ENCODE peak calls at places on chromosomes 3 and 15, in seven cellular contexts. V, Q, M, G, F, D and L are unnamed samples. For H3K27me3, the result is how much of the 10 kb centered on the place peaks cover.

GRCh38 chr15:45155739-45156138 is 25.9 kb downstream of the DUOX1 start:
- DNase-seq in V (no peak), Q (no peak), M (no peak), G (no peak), F (no peak), D (no peak), L (no peak)

GRCh38 chr15:71709808-71710418 is 100.4 kb upstream of the NR2E3 start:
- DNase-seq in V (peak), Q (peak), M (no peak), G (no peak), F (no peak), D (no peak), L (peak)

GRCh38 chr3:132726341-132726823 is 4.2 kb upstream of the NPHP3 start:
- DNase-seq in V (no peak), Q (no peak), M (peak), G (no peak), F (no peak), D (no peak), L (no peak)

GRCh38 chr3:195246608-195247007 is 24.4 kb downstream of the XXYLT1 start:
- DNase-seq in V (peak), Q (no peak), M (no peak), G (no peak), F (no peak), D (no peak), L (no peak)

GRCh38 chr3:185537369-185537970 is 14.9 kb downstream of the LIPH start:
- DNase-seq in V (no peak), Q (peak), M (peak), G (peak), F (no peak), D (peak), L (peak)

GRCh38 chr3:118692417-118692816 is 342.2 kb downstream of the IGSF11 start:
- DNase-seq in V (no peak), Q (no peak), M (no peak), G (no peak), F (no peak), D (no peak), L (no peak)

GRCh38 chr3:3196148-3196861 is 16.8 kb upstream of the CRBN start:
- DNase-seq in V (no peak), Q (no peak), M (peak), G (no peak), F (no peak), D (no peak), L (no peak)

GRCh38 chr15:29442532-29442931 is 172.9 kb upstream of the NSMCE3 start:
- DNase-seq in V (no peak), Q (no peak), M (no peak), G (no peak), F (no peak), D (no peak), L (no peak)

GRCh38 chr15:40511472-40512133 is 40.8 kb downstream of the CHST14 start:
- DNase-seq in V (peak), Q (peak), M (peak), G (peak), F (peak), D (peak), L (peak)

GRCh38 chr3:64600246-64600645 is 87.6 kb downstream of the ADAMTS9 start:
- DNase-seq in V (no peak), Q (no peak), M (no peak), G (no peak), F (no peak), D (no peak), L (no peak)

GRCh38 chr3:146513386-146514051 is 30.9 kb downstream of the PLSCR1 start:
- DNase-seq in V (no peak), Q (no peak), M (no peak), G (no peak), F (no peak), D (no peak), L (no peak)

GRCh38 chr3:4410174-4410573 is 56.9 kb downstream of the SUMF1 start:
- DNase-seq in V (no peak), Q (no peak), M (no peak), G (no peak), F (no peak), D (no peak), L (no peak)

GRCh38 chr3:100780223-100780622 is 70.9 kb downstream of the TFG start:
- DNase-seq in V (no peak), Q (no peak), M (no peak), G (no peak), F (no peak), D (no peak), L (no peak)

GRCh38 chr3:197434841-197435240 is 120.9 kb downstream of the BDH1 start:
- DNase-seq in V (no peak), Q (no peak), M (no peak), G (no peak), F (no peak), D (no peak), L (no peak)

GRCh38 chr15:39362832-39363561 is 217.9 kb upstream of the THBS1 start:
- DNase-seq in V (no peak), Q (no peak), M (no peak), G (no peak), F (no peak), D (no peak), L (no peak)

GRCh38 chr3:145326666-145327065 is 834.3 kb downstream of the PLOD2 start:
- DNase-seq in V (no peak), Q (no peak), M (no peak), G (no peak), F (no peak), D (no peak), L (no peak)

GRCh38 chr3:30124435-30125390 is 481.7 kb upstream of the TGFBR2 start:
- DNase-seq in V (no peak), Q (peak), M (no peak), G (no peak), F (no peak), D (no peak), L (peak)

GRCh38 chr3:125058959-125059358 is 3.2 kb upstream of the HEG1 start:
- DNase-seq in V (no peak), Q (no peak), M (no peak), G (no peak), F (no peak), D (no peak), L (no peak)

GRCh38 chr3:144771401-144771870 is 799.8 kb downstream of the DIPK2A start:
- DNase-seq in V (no peak), Q (no peak), M (no peak), G (no peak), F (no peak), D (no peak), L (no peak)

GRCh38 chr3:177551431-177551836 is 354.2 kb upstream of the TBL1XR1 start:
- DNase-seq in V (no peak), Q (no peak), M (no peak), G (no peak), F (no peak), D (no peak), L (no peak)

GRCh38 chr3:35012210-35012609 is 627.1 kb upstream of the ARPP21 start:
- DNase-seq in V (no peak), Q (no peak), M (no peak), G (no peak), F (no peak), D (no peak), L (no peak)

GRCh38 chr3:153666911-153667310 is 454.3 kb upstream of the ARHGEF26 start:
- DNase-seq in V (no peak), Q (no peak), M (no peak), G (no peak), F (no peak), D (no peak), L (no peak)

GRCh38 chr3:45154641-45155147 is 8.5 kb upstream of the CDCP1 start:
- DNase-seq in V (no peak), Q (no peak), M (no peak), G (no peak), F (no peak), D (no peak), L (no peak)

GRCh38 chr3:154176036-154176435 is 54.8 kb downstream of the ARHGEF26 start:
- DNase-seq in V (no peak), Q (no peak), M (no peak), G (no peak), F (no peak), D (no peak), L (peak)

GRCh38 chr3:17065315-17065714 is 180.6 kb downstream of the PLCL2 start:
- DNase-seq in V (no peak), Q (no peak), M (no peak), G (no peak), F (no peak), D (no peak), L (no peak)

GRCh38 chr15:74808840-74809229 is 3.8 kb upstream of the LMAN1L start:
- DNase-seq in V (no peak), Q (no peak), M (no peak), G (no peak), F (no peak), D (no peak), L (no peak)

GRCh38 chr3:184748219-184749135 is 36.6 kb upstream of the MAGEF1 start:
- DNase-seq in V (no peak), Q (no peak), M (peak), G (no peak), F (no peak), D (no peak), L (no peak)

GRCh38 chr3:194375921-194376570 is 6.5 kb upstream of the LRRC15 start:
- DNase-seq in V (no peak), Q (no peak), M (no peak), G (no peak), F (no peak), D (no peak), L (no peak)

GRCh38 chr3:114179575-114179974 is 723 bp upstream of the DRD3 start:
- DNase-seq in V (no peak), Q (no peak), M (no peak), G (no peak), F (no peak), D (no peak), L (no peak)

GRCh38 chr3:192869131-192870027 is 48.3 kb downstream of the MB21D2 start:
- DNase-seq in V (no peak), Q (no peak), M (no peak), G (no peak), F (no peak), D (no peak), L (no peak)

GRCh38 chr3:64612082-64612860 is 75.5 kb downstream of the ADAMTS9 start:
- DNase-seq in V (peak), Q (no peak), M (no peak), G (no peak), F (peak), D (no peak), L (no peak)

GRCh38 chr15:32700501-32701150 is 17.2 kb upstream of the GREM1 start:
- DNase-seq in V (no peak), Q (no peak), M (no peak), G (peak), F (no peak), D (peak), L (no peak)

GRCh38 chr15:101280007-101280406 is 2.7 kb upstream of the SELENOS start:
- DNase-seq in V (no peak), Q (no peak), M (no peak), G (no peak), F (no peak), D (no peak), L (no peak)

GRCh38 chr3:98961161-98962155 is 60.0 kb upstream of the DCBLD2 start:
- DNase-seq in V (no peak), Q (no peak), M (no peak), G (no peak), F (no peak), D (no peak), L (no peak)

GRCh38 chr15:39908186-39908585 is 11.9 kb downstream of the GPR176 start:
- DNase-seq in V (no peak), Q (no peak), M (no peak), G (no peak), F (no peak), D (no peak), L (no peak)

GRCh38 chr3:178655488-178655887 is 119.3 kb downstream of the KCNMB2 start:
- DNase-seq in V (no peak), Q (no peak), M (no peak), G (no peak), F (no peak), D (no peak), L (no peak)

GRCh38 chr3:190130700-190131099 is 10.0 kb upstream of the P3H2 start:
- DNase-seq in V (no peak), Q (no peak), M (no peak), G (no peak), F (no peak), D (no peak), L (no peak)

GRCh38 chr3:148175215-148175614 is 522.5 kb upstream of the AGTR1 start:
- DNase-seq in V (no peak), Q (no peak), M (no peak), G (no peak), F (no peak), D (no peak), L (no peak)

GRCh38 chr15:88906551-88906950 is 6.6 kb downstream of the MFGE8 start:
- DNase-seq in V (no peak), Q (no peak), M (no peak), G (no peak), F (no peak), D (no peak), L (no peak)

GRCh38 chr15:88904808-88905327 is 8.3 kb downstream of the MFGE8 start:
- DNase-seq in V (peak), Q (peak), M (peak), G (peak), F (peak), D (peak), L (peak)

GRCh38 chr15:88906130-88906529 is 7.0 kb downstream of the MFGE8 start:
- DNase-seq in V (no peak), Q (no peak), M (no peak), G (no peak), F (no peak), D (no peak), L (no peak)

GRCh38 chr15:88904257-88904807 is 8.8 kb downstream of the MFGE8 start:
- DNase-seq in V (no peak), Q (no peak), M (no peak), G (no peak), F (no peak), D (no peak), L (no peak)

DNA sequence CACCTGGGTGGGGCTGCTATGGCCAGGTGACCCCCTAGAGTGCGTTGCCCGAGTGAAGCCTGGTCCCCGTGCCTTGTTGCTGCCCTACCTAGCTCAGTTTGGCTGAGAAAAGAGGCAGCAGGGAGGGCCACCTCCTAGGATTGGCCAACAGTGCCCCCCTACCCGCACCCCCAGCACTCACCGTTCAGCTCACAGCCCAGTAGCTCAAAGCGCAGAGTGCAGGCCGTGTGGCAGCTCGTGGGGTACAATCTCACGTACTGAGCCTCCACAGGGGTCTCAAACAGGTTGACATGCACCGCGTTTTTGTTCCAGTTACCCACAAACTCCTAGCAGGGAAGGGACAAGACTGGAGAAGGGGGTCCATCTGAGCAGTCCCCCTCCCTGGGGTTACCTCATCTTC is 7.6 kb downstream of the MFGE8 start:
- DNase-seq in V (no peak), Q (no peak), M (no peak), G (no peak), F (no peak), D (no peak), L (no peak)
- H3K27ac ChIP-seq in V (peak), Q (peak), M (no peak), G (no peak), F (no peak), D (no peak), L (no peak)

DNA sequence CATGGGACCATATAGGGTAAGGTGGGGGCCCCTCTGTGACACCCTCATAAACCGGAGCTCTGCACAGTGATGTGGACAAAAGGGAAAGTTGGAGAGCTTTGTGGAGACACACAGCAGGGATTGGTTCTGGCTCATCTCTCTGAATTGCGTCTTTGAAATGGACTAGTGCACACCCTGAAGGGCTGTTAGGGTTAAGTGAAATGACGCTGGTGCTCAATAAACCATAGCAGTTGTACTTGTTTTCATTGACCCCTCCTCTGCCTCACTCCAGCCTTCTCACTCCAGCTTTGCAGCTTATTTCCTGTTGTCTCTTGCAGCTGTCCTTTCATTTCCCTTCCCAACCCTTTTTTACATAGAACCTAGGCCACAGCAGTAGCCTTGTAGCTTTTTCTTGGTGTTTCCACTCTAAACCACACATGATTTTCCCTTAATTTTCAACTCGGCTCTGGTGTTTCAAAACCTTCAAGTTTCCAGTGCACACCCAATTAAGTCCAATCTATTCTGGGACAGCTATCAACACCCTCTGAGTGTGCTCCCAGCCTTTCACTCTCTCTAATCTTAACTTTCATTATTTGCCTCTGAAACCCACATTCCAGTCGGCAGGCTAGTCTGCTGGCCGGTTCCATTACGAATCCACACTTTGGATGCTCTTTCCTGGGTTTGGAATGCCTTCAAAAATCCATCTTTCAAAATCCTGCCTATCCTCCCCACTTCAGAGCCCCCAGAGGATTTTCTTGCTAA is 6.4 kb downstream of the C3orf52 start:
- DNase-seq in V (no peak), Q (no peak), M (no peak), G (no peak), F (no peak), D (no peak), L (peak)
- TF ChIP-seq POLR2A in V (no peak), Q (no peak), M (no peak), G (no peak), F (no peak), D (no peak), L (no peak)

GRCh38 chr3:58237238-58237939 is at the start of gene ABHD6:
- DNase-seq in V (peak), Q (peak), M (peak), G (peak), F (peak), D (peak), L (peak)
- H3K27me3 ChIP-seq in V (under half), Q (under half), M (under half), G (under half), F (under half), D (under half), L (under half)

GRCh38 chr3:23873941-23874340 is 42.8 kb downstream of the NKIRAS1 start:
- DNase-seq in V (no peak), Q (no peak), M (no peak), G (no peak), F (no peak), D (no peak), L (no peak)

GRCh38 chr3:23876901-23877300 is 39.9 kb downstream of the NKIRAS1 start:
- DNase-seq in V (no peak), Q (no peak), M (no peak), G (no peak), F (no peak), D (no peak), L (no peak)

GRCh38 chr3:23875326-23875725 is 41.5 kb downstream of the NKIRAS1 start:
- DNase-seq in V (no peak), Q (no peak), M (no peak), G (no peak), F (no peak), D (no peak), L (no peak)

GRCh38 chr3:23872330-23872729 is 44.5 kb downstream of the NKIRAS1 start:
- DNase-seq in V (no peak), Q (no peak), M (no peak), G (no peak), F (no peak), D (no peak), L (no peak)

GRCh38 chr3:23874359-23875120 is 42.2 kb downstream of the NKIRAS1 start:
- DNase-seq in V (no peak), Q (no peak), M (no peak), G (no peak), F (no peak), D (no peak), L (no peak)
- H3K27ac ChIP-seq in V (no peak), Q (no peak), M (no peak), G (no peak), F (no peak), D (no peak), L (no peak)

GRCh38 chr3:12994607-12995388 is 78.4 kb downstream of the IQSEC1 start:
- DNase-seq in V (peak), Q (peak), M (peak), G (peak), F (peak), D (peak), L (peak)
- TF ChIP-seq POLR2A in V (peak), Q (peak), M (peak), G (peak), F (peak), D (peak), L (no peak)

DNA sequence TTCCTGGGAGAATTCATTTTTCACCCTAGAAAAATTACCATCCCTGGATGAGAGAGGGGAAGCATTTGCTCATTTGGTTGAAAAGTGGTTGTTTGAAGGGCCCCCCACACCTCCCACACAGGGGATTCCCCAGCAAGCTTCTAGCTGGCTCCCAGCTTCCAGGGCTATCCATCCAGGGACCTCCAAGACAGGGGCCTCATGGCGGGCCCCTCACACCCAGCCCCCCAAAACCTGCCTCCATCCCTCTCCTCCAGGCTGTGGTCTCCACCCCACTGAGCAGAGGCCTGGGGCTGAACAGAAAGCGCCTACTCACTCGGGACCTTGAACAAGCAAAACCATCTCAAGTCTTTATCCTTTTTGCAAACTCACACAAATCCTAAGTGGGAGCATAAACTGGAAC is 48.6 kb upstream of the GRIP2 start:
- DNase-seq in V (no peak), Q (no peak), M (no peak), G (no peak), F (no peak), D (no peak), L (no peak)
- H3K27me3 ChIP-seq in V (under half), Q (under half), M (under half), G (under half), F (under half), D (under half), L (under half)

GRCh38 chr15:59282515-59283337 is 76.1 kb downstream of the LDHAL6B start:
- DNase-seq in V (no peak), Q (no peak), M (no peak), G (no peak), F (no peak), D (no peak), L (no peak)
- H3K27ac ChIP-seq in V (no peak), Q (no peak), M (no peak), G (no peak), F (no peak), D (no peak), L (no peak)

GRCh38 chr3:20080956-20081554 is 40.8 kb downstream of the KAT2B start:
- DNase-seq in V (peak), Q (peak), M (peak), G (peak), F (no peak), D (peak), L (peak)
- TF ChIP-seq POLR2A in V (no peak), Q (no peak), M (no peak), G (no peak), F (no peak), D (no peak), L (peak)

GRCh38 chr3:169668957-169669681 is 5.6 kb upstream of the MECOM start:
- DNase-seq in V (peak), Q (no peak), M (peak), G (peak), F (peak), D (peak), L (peak)
- H3K27me3 ChIP-seq in V (under half), Q (under half), M (under half), G (under half), F (under half), D (under half), L (under half)